ENCODE peak calls at places on chromosomes 6 and 20, in nine cellular contexts. P is foreskin fibroblast, O is fibroblast of lung, H is coronary artery, L is fibroblast of the aortic adventitia, T is NB4, V is ascending aorta, G is stomach, X is MM.1S. E is an unnamed sample.

GRCh38 chr6:169250660-169251059 is 3.0 kb downstream of the THBS2 start:
- DNase-seq in P (peak; percentile 93), O (peak; percentile 86), H (peak; percentile 82), L (peak; percentile 87), T (peak; percentile 35), V (no peak), G (peak; percentile 21), X (no peak), E (peak; percentile 94)

GRCh38 chr6:4973972-4974885 is 29.6 kb downstream of the RPP40 start:
- DNase-seq in P (peak; percentile 79), O (peak; percentile 72), H (peak; percentile 71), L (peak; percentile 68), T (no peak), V (no peak), G (no peak), X (no peak), E (peak; percentile 54)

GRCh38 chr6:154403803-154404202 is 47.2 kb upstream of the IPCEF1 start:
- DNase-seq in P (peak; percentile 88), O (peak; percentile 85), H (no peak), L (peak; percentile 71), T (no peak), V (no peak), G (peak; percentile 31), X (no peak), E (peak; percentile 49)

GRCh38 chr6:108638993-108639392 is 78.3 kb downstream of the FOXO3 start:
- DNase-seq in P (no peak), O (no peak), H (no peak), L (no peak), T (no peak), V (no peak), G (no peak), X (no peak), E (no peak)

GRCh38 chr6:121817141-121817540 is 381.7 kb downstream of the GJA1 start:
- DNase-seq in P (peak; percentile 39), O (peak; percentile 33), H (no peak), L (peak; percentile 72), T (peak; percentile 21), V (no peak), G (no peak), X (no peak), E (peak; percentile 34)

GRCh38 chr6:20640181-20640580 is 105.9 kb downstream of the CDKAL1 start:
- DNase-seq in P (no peak), O (no peak), H (no peak), L (no peak), T (no peak), V (no peak), G (no peak), X (no peak), E (no peak)

GRCh38 chr6:127069659-127070279 is 48.7 kb upstream of the RSPO3 start:
- DNase-seq in P (peak; percentile 61), O (peak; percentile 51), H (no peak), L (peak; percentile 66), T (peak; percentile 36), V (no peak), G (no peak), X (peak; percentile 6), E (peak; percentile 70)

GRCh38 chr20:24702501-24703283 is 233.3 kb downstream of the SYNDIG1 start:
- DNase-seq in P (no peak), O (no peak), H (peak; percentile 65), L (no peak), T (no peak), V (no peak), G (no peak), X (no peak), E (no peak)

GRCh38 chr20:43949741-43950618 is 35.3 kb downstream of the TOX2 start:
- DNase-seq in P (no peak), O (no peak), H (no peak), L (no peak), T (peak; percentile 97), V (no peak), G (peak; percentile 52), X (peak; percentile 98), E (no peak)

GRCh38 chr6:136114661-136115060 is 135.4 kb downstream of the MTFR2 start:
- DNase-seq in P (no peak), O (no peak), H (no peak), L (no peak), T (no peak), V (no peak), G (peak; percentile 61), X (no peak), E (no peak)

GRCh38 chr6:138017156-138017757 is 90.0 kb downstream of the PERP start:
- DNase-seq in P (no peak), O (no peak), H (no peak), L (no peak), T (peak; percentile 45), V (no peak), G (no peak), X (no peak), E (peak; percentile 24)

GRCh38 chr6:160333841-160334240 is 14.3 kb upstream of the SLC22A3 start:
- DNase-seq in P (no peak), O (no peak), H (no peak), L (no peak), T (no peak), V (no peak), G (no peak), X (peak; percentile 9), E (no peak)

GRCh38 chr6:11318835-11319813 is 86.7 kb upstream of the NEDD9 start:
- DNase-seq in P (peak; percentile 30), O (no peak), H (no peak), L (peak; percentile 17), T (no peak), V (no peak), G (no peak), X (no peak), E (peak; percentile 9)

GRCh38 chr6:142014515-142014914 is 118.2 kb upstream of the GJE1 start:
- DNase-seq in P (peak; percentile 96), O (peak; percentile 68), H (no peak), L (peak; percentile 75), T (no peak), V (no peak), G (no peak), X (no peak), E (peak; percentile 69)

GRCh38 chr6:18178959-18179358 is 23.7 kb downstream of the KDM1B start:
- DNase-seq in P (no peak), O (no peak), H (no peak), L (no peak), T (no peak), V (no peak), G (no peak), X (no peak), E (no peak)

GRCh38 chr6:18182568-18182967 is 27.3 kb downstream of the KDM1B start:
- DNase-seq in P (no peak), O (no peak), H (no peak), L (no peak), T (no peak), V (no peak), G (no peak), X (no peak), E (no peak)

GRCh38 chr6:18179770-18180393 is 24.7 kb downstream of the KDM1B start:
- DNase-seq in P (no peak), O (no peak), H (no peak), L (no peak), T (peak; percentile 16), V (no peak), G (no peak), X (no peak), E (no peak)

GRCh38 chr6:18171861-18172260 is 16.6 kb downstream of the KDM1B start:
- DNase-seq in P (no peak), O (no peak), H (no peak), L (no peak), T (peak; percentile 31), V (no peak), G (no peak), X (no peak), E (no peak)

GRCh38 chr6:18177566-18177965 is 22.3 kb downstream of the KDM1B start:
- DNase-seq in P (no peak), O (no peak), H (no peak), L (no peak), T (no peak), V (no peak), G (no peak), X (no peak), E (no peak)
- H3K4me3 ChIP-seq in P (no peak overlapping the region), O (no peak overlapping the region), H (no peak overlapping the region), L (no peak overlapping the region), T (no peak overlapping the region), V (no peak overlapping the region), G (no peak overlapping the region), X (no peak overlapping the region), E (no peak overlapping the region)

DNA sequence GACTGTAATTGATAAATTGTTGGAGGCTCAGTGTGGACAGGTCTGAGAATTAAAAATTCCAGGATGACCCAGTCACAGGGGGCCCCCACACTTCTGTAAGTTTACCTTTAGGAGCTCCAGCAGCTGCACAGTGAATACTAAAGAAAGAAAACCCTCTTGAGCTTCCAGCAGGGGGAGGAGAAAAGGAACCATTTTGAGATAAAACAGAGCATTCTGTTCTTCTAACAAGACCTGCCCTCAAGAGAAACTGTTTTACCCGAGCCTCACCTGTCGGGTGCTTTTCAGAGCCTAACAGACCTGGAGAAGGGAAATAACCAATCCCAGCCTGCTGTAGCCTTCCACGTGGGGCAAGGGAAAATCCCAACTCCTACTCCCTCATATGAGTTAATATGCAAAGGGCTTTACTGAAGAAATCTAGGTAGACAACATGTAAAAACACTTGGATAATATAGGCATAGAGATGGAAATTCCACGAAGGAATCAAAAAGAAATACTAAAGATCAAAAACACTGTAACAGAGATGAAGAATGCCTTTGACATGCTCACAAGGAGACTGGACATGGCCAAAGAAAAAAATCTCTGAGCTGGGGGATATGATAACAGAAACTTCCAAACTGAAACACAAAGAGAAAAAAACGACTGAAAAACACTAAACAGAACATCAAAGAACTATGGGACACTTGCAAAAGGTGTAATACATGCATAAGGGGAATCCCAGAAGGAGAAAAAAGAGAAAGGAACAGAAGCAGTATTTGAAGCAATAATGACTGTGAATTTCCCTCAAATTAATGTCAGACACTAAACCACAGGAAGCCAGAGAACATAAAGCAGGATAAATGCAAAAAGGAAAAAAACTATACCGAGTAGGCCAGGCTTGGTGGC is 117.6 kb upstream of the ARID1B start:
- DNase-seq in P (no peak), O (no peak), H (no peak), L (no peak), T (no peak), V (no peak), G (no peak), X (no peak), E (no peak)
- TF ChIP-seq CTCF in P (no peak), O (no peak), H (no peak), L (no peak), T (no peak), V (no peak), G (no peak), X (no peak), E (no peak)

GRCh38 chr6:71405416-71405815 is 116.8 kb downstream of the OGFRL1 start:
- DNase-seq in P (no peak), O (no peak), H (no peak), L (no peak), T (no peak), V (no peak), G (no peak), X (no peak), E (no peak)
- H3K4me3 ChIP-seq in P (no peak overlapping the region), O (no peak overlapping the region), H (no peak overlapping the region), L (no peak overlapping the region), T (no peak overlapping the region), V (no peak overlapping the region), G (no peak overlapping the region), X (no peak overlapping the region), E (no peak overlapping the region)

DNA sequence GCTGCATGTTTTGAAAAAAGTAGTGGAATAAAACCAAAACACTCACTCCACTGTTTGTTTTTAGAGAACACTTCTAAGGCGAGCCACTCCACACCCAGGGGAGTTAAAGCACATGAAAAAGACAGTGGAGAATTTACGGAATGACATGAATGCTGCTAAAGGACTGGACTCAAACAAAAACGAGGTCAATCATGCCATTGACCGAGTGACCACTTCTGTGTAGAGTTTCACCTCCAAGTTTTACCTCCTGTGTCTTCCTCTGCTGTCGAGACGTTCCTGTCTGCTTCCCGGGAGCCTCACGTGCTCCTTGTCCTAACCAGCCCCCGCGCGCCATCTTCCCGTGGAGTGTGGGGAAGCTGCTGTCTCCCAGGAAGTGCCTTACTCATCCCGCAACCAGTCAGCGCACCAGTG is 127.8 kb downstream of the LRRC1 start:
- DNase-seq in P (no peak), O (no peak), H (no peak), L (no peak), T (no peak), V (no peak), G (no peak), X (no peak), E (peak; percentile 46)
- TF ChIP-seq CTCF in P (no peak), O (no peak), H (no peak), L (no peak), T (no peak), V (no peak), G (no peak), X (no peak), E (no peak)

E was measured in cardiac fibroblast.